ENCODE peak calls at places on chromosomes 11 and 22, in seven cellular contexts. One of them, this sample, is unnamed.

GRCh38 chr11:114011443-114011842 is 36.5 kb downstream of the HTR3A start:
- DNase-seq in neural progenitor cell: no peak
- DNase-seq in brain microvascular endothelial cell: no peak
- DNase-seq in CD4-positive, alpha-beta T cell: no peak
- DNase-seq in dorsolateral prefrontal cortex: no peak
- DNase-seq in ascending aorta: no peak
- DNase-seq in astrocyte of the cerebellum: no peak
- DNase-seq in this sample: no peak

GRCh38 chr22:17120711-17121234 is 387 bp downstream of the TMEM121B start:
- DNase-seq in neural progenitor cell: peak; percentile 76
- DNase-seq in brain microvascular endothelial cell: no peak
- DNase-seq in CD4-positive, alpha-beta T cell: no peak
- DNase-seq in dorsolateral prefrontal cortex: peak; percentile 53
- DNase-seq in ascending aorta: no peak
- DNase-seq in astrocyte of the cerebellum: no peak
- DNase-seq in this sample: no peak

GRCh38 chr11:122059565-122059964 is 56.5 kb downstream of the BLID start:
- DNase-seq in neural progenitor cell: no peak
- DNase-seq in brain microvascular endothelial cell: no peak
- DNase-seq in CD4-positive, alpha-beta T cell: no peak
- DNase-seq in dorsolateral prefrontal cortex: no peak
- DNase-seq in ascending aorta: no peak
- DNase-seq in astrocyte of the cerebellum: no peak
- DNase-seq in this sample: no peak

GRCh38 chr11:69296890-69297224 is 2.9 kb downstream of the MYEOV start:
- DNase-seq in neural progenitor cell: no peak
- DNase-seq in brain microvascular endothelial cell: no peak
- DNase-seq in CD4-positive, alpha-beta T cell: peak; percentile 26
- DNase-seq in dorsolateral prefrontal cortex: no peak
- DNase-seq in ascending aorta: no peak
- DNase-seq in astrocyte of the cerebellum: no peak
- DNase-seq in this sample: no peak

GRCh38 chr11:26904114-26904513 is 89.8 kb upstream of the FIBIN start:
- DNase-seq in neural progenitor cell: peak; percentile 28
- DNase-seq in brain microvascular endothelial cell: no peak
- DNase-seq in CD4-positive, alpha-beta T cell: no peak
- DNase-seq in dorsolateral prefrontal cortex: no peak
- DNase-seq in ascending aorta: no peak
- DNase-seq in astrocyte of the cerebellum: no peak
- DNase-seq in this sample: no peak

GRCh38 chr11:44878696-44879095 is 72.0 kb downstream of the TP53I11 start:
- DNase-seq in neural progenitor cell: peak; percentile 40
- DNase-seq in brain microvascular endothelial cell: no peak
- DNase-seq in CD4-positive, alpha-beta T cell: no peak
- DNase-seq in dorsolateral prefrontal cortex: no peak
- DNase-seq in ascending aorta: no peak
- DNase-seq in astrocyte of the cerebellum: no peak
- DNase-seq in this sample: no peak

GRCh38 chr11:112343368-112344039 is 82.8 kb upstream of the PLET1 start:
- DNase-seq in neural progenitor cell: no peak
- DNase-seq in brain microvascular endothelial cell: peak; percentile 31
- DNase-seq in CD4-positive, alpha-beta T cell: no peak
- DNase-seq in dorsolateral prefrontal cortex: no peak
- DNase-seq in ascending aorta: no peak
- DNase-seq in astrocyte of the cerebellum: no peak
- DNase-seq in this sample: no peak

GRCh38 chr11:72676874-72677341 is 2.7 kb upstream of the PDE2A start:
- DNase-seq in neural progenitor cell: peak; percentile 95
- DNase-seq in brain microvascular endothelial cell: peak; percentile 32
- DNase-seq in CD4-positive, alpha-beta T cell: peak; percentile 70
- DNase-seq in dorsolateral prefrontal cortex: no peak
- DNase-seq in ascending aorta: no peak
- DNase-seq in astrocyte of the cerebellum: no peak
- DNase-seq in this sample: no peak

GRCh38 chr11:60873533-60873932 is 6.2 kb downstream of the ZP1 start:
- DNase-seq in neural progenitor cell: no peak
- DNase-seq in brain microvascular endothelial cell: no peak
- DNase-seq in CD4-positive, alpha-beta T cell: no peak
- DNase-seq in dorsolateral prefrontal cortex: no peak
- DNase-seq in ascending aorta: no peak
- DNase-seq in astrocyte of the cerebellum: no peak
- DNase-seq in this sample: no peak

GRCh38 chr11:131978351-131978750 is 607.9 kb downstream of the NTM start:
- DNase-seq in neural progenitor cell: no peak
- DNase-seq in brain microvascular endothelial cell: no peak
- DNase-seq in CD4-positive, alpha-beta T cell: no peak
- DNase-seq in dorsolateral prefrontal cortex: no peak
- DNase-seq in ascending aorta: no peak
- DNase-seq in astrocyte of the cerebellum: no peak
- DNase-seq in this sample: no peak

GRCh38 chr11:134911514-134912180 is 499.6 kb upstream of the B3GAT1 start:
- DNase-seq in neural progenitor cell: no peak
- DNase-seq in brain microvascular endothelial cell: no peak
- DNase-seq in CD4-positive, alpha-beta T cell: no peak
- DNase-seq in dorsolateral prefrontal cortex: no peak
- DNase-seq in ascending aorta: no peak
- DNase-seq in astrocyte of the cerebellum: no peak
- DNase-seq in this sample: no peak

GRCh38 chr11:100955318-100955717 is 174.3 kb downstream of the PGR start:
- DNase-seq in neural progenitor cell: no peak
- DNase-seq in brain microvascular endothelial cell: no peak
- DNase-seq in CD4-positive, alpha-beta T cell: no peak
- DNase-seq in dorsolateral prefrontal cortex: no peak
- DNase-seq in ascending aorta: no peak
- DNase-seq in astrocyte of the cerebellum: no peak
- DNase-seq in this sample: no peak

GRCh38 chr22:27372969-27373670 is 428.4 kb downstream of the MN1 start:
- DNase-seq in neural progenitor cell: peak; percentile 96
- DNase-seq in brain microvascular endothelial cell: peak; percentile 18
- DNase-seq in CD4-positive, alpha-beta T cell: no peak
- DNase-seq in dorsolateral prefrontal cortex: no peak
- DNase-seq in ascending aorta: no peak
- DNase-seq in astrocyte of the cerebellum: no peak
- DNase-seq in this sample: no peak
- TF ChIP-seq CTCF in neural progenitor cell: peak; percentile 48
- TF ChIP-seq CTCF in brain microvascular endothelial cell: peak; percentile 17
- TF ChIP-seq CTCF in CD4-positive, alpha-beta T cell: no peak
- TF ChIP-seq CTCF in dorsolateral prefrontal cortex: no peak
- TF ChIP-seq CTCF in ascending aorta: no peak
- TF ChIP-seq CTCF in astrocyte of the cerebellum: no peak
- TF ChIP-seq CTCF in this sample: no peak

DNA sequence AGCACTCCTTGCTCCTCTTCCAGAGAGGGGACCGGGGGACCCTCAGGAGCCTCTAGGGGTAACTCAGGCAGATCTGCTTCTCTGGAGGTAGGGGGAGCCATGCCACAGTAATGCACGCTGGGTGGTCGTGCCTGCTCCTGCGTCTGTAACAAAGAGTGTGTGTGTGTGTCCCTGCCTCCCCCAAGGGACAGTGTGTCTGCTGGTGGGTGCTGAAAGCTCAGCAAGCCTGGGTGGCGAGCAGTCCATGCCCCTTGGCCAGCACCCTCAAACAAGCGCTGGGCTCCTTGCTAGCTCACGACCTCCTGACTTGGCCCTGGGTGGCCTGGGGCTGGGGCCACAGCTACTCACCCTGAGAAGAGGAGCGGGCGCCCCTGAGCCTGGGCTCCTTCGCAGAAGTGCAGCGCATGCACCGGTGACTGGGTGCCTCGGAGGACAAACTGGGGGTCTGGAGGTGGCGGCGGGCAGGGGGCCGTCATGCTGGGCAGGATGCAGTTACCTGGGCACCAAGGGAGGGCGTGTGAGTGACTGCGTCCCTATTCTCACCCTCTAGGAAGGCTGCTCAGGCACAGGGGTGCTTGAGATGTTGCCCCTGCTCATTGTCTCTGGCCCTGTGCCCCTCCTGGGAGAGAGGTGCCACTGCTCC is 33.7 kb downstream of the GNB1L start:
- DNase-seq in neural progenitor cell: peak; percentile 47
- DNase-seq in brain microvascular endothelial cell: no peak
- DNase-seq in CD4-positive, alpha-beta T cell: no peak
- DNase-seq in dorsolateral prefrontal cortex: peak; percentile 19
- DNase-seq in ascending aorta: no peak
- DNase-seq in astrocyte of the cerebellum: no peak
- DNase-seq in this sample: no peak
- TF ChIP-seq CTCF in neural progenitor cell: peak; percentile 29
- TF ChIP-seq CTCF in brain microvascular endothelial cell: peak; percentile 19
- TF ChIP-seq CTCF in CD4-positive, alpha-beta T cell: no peak
- TF ChIP-seq CTCF in dorsolateral prefrontal cortex: no peak
- TF ChIP-seq CTCF in ascending aorta: no peak
- TF ChIP-seq CTCF in astrocyte of the cerebellum: no peak
- TF ChIP-seq CTCF in this sample: no peak

GRCh38 chr22:39681038-39681861 is 110.7 kb downstream of the CACNA1I start:
- DNase-seq in neural progenitor cell: no peak
- DNase-seq in brain microvascular endothelial cell: no peak
- DNase-seq in CD4-positive, alpha-beta T cell: no peak
- DNase-seq in dorsolateral prefrontal cortex: no peak
- DNase-seq in ascending aorta: no peak
- DNase-seq in astrocyte of the cerebellum: no peak
- DNase-seq in this sample: no peak
- TF ChIP-seq CTCF in neural progenitor cell: no peak
- TF ChIP-seq CTCF in brain microvascular endothelial cell: no peak
- TF ChIP-seq CTCF in CD4-positive, alpha-beta T cell: no peak
- TF ChIP-seq CTCF in dorsolateral prefrontal cortex: no peak
- TF ChIP-seq CTCF in ascending aorta: no peak
- TF ChIP-seq CTCF in astrocyte of the cerebellum: no peak
- TF ChIP-seq CTCF in this sample: no peak

GRCh38 chr11:86632499-86633269 is 39.7 kb downstream of the ME3 start:
- DNase-seq in neural progenitor cell: peak; percentile 40
- DNase-seq in brain microvascular endothelial cell: peak; percentile 98
- DNase-seq in CD4-positive, alpha-beta T cell: no peak
- DNase-seq in dorsolateral prefrontal cortex: no peak
- DNase-seq in ascending aorta: peak; percentile 35
- DNase-seq in astrocyte of the cerebellum: peak; percentile 86
- DNase-seq in this sample: no peak
- TF ChIP-seq CTCF in neural progenitor cell: peak; percentile 33
- TF ChIP-seq CTCF in brain microvascular endothelial cell: peak; percentile 31
- TF ChIP-seq CTCF in CD4-positive, alpha-beta T cell: no peak
- TF ChIP-seq CTCF in dorsolateral prefrontal cortex: no peak
- TF ChIP-seq CTCF in ascending aorta: peak; percentile 62
- TF ChIP-seq CTCF in astrocyte of the cerebellum: peak; percentile 28
- TF ChIP-seq CTCF in this sample: no peak